ENCODE peak calls at places on chromosomes 13 and 19, in six cellular contexts. U, V, R, M, K and O are unnamed samples.

GRCh38 chr19:19145281-19145999 is 7.2 kb upstream of the TMEM161A start:
- DNase-seq in U (no peak), V (peak), R (no peak), M (no peak), K (no peak), O (no peak)

GRCh38 chr13:90105881-90106496 is 1241.5 kb upstream of the MIR17HG start:
- DNase-seq in U (peak), V (no peak), R (no peak), M (no peak), K (no peak), O (no peak)

GRCh38 chr13:59476376-59476775 is 687.4 kb downstream of the DIAPH3 start:
- DNase-seq in U (no peak), V (no peak), R (no peak), M (no peak), K (no peak), O (no peak)

GRCh38 chr13:50552424-50552966 is 291.0 kb downstream of the DLEU7 start:
- DNase-seq in U (no peak), V (no peak), R (no peak), M (no peak), K (no peak), O (no peak)

GRCh38 chr13:78160793-78161192 is 242.2 kb upstream of the EDNRB start:
- DNase-seq in U (peak), V (no peak), R (no peak), M (no peak), K (no peak), O (no peak)

GRCh38 chr13:46684287-46685001 is 112.5 kb downstream of the ESD start:
- DNase-seq in U (peak), V (no peak), R (no peak), M (no peak), K (no peak), O (no peak)

GRCh38 chr19:53898680-53899341 is 10.3 kb upstream of the CACNG7 start:
- DNase-seq in U (no peak), V (no peak), R (peak), M (peak), K (no peak), O (no peak)

GRCh38 chr19:35996777-35997176 is 1.8 kb downstream of the SDHAF1 start:
- DNase-seq in U (no peak), V (no peak), R (no peak), M (no peak), K (no peak), O (no peak)

GRCh38 chr13:33070713-33071112 is 54.5 kb downstream of the KL start:
- DNase-seq in U (no peak), V (no peak), R (no peak), M (no peak), K (no peak), O (no peak)

GRCh38 chr19:46944918-46945628 is 74.6 kb upstream of the NPAS1 start:
- DNase-seq in U (peak), V (no peak), R (peak), M (no peak), K (peak), O (no peak)

GRCh38 chr13:113309481-113309880 is 12.4 kb downstream of the LAMP1 start:
- DNase-seq in U (no peak), V (no peak), R (no peak), M (no peak), K (no peak), O (no peak)

GRCh38 chr13:83332751-83333150 is 549.5 kb downstream of the SLITRK1 start:
- DNase-seq in U (no peak), V (no peak), R (no peak), M (no peak), K (no peak), O (no peak)

GRCh38 chr13:87656311-87656710 is 14.9 kb upstream of the SLITRK5 start:
- DNase-seq in U (no peak), V (no peak), R (no peak), M (no peak), K (no peak), O (no peak)

GRCh38 chr13:113853518-113854237 is 10.2 kb downstream of the GAS6 start:
- DNase-seq in U (peak), V (peak), R (no peak), M (no peak), K (no peak), O (no peak)

GRCh38 chr13:20064128-20064527 is 96.7 kb downstream of the GJA3 start:
- DNase-seq in U (peak), V (no peak), R (no peak), M (no peak), K (no peak), O (no peak)

GRCh38 chr13:65497265-65497664 is 1732.9 kb downstream of the PCDH9 start:
- DNase-seq in U (no peak), V (no peak), R (no peak), M (peak), K (no peak), O (no peak)

GRCh38 chr19:23822735-23823134 is 64.0 kb upstream of the ZNF681 start:
- DNase-seq in U (no peak), V (no peak), R (no peak), M (no peak), K (no peak), O (peak)

GRCh38 chr19:23817519-23817918 is 58.8 kb upstream of the ZNF681 start:
- DNase-seq in U (peak), V (no peak), R (peak), M (peak), K (peak), O (no peak)
- TF ChIP-seq CTCF in U (peak), V (peak), R (peak), M (peak), K (no peak), O (peak)

DNA sequence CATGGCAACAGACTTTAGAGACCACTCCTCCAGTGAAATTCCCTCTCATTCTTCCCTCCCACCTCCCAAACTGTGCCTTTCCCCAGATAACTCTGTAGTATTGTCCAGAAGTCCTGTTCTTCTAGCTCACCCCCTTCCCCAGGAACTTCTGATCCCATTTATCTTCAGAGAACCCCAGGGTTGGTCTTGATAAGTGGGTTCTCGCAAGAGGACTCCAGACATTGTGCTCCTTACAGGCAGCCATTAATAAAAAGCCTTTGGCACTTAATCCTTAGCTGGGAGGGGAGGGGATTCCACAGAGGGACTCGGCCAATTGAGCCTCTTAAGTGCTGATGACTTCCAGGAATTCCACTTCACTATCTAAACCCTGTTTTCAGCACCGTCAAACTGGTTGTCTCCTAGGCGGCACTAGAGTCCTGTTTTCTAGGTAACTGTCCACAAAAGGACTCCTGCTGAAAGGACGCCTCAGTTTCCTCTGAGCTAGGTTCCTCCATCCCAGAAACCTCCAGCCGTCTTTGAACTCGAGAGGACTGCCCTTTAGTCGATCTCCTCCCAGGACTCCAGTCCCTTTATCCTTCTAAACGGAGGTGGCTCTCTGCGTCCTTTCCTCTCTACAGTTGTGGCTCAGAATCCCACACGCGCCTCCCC is 2.0 kb downstream of the LTBP4 start:
- DNase-seq in U (peak), V (no peak), R (no peak), M (no peak), K (no peak), O (no peak)
- H3K4me3 ChIP-seq in U (peak), V (no peak), R (peak), M (peak), K (no peak), O (peak)

GRCh38 chr19:49645592-49645991 is 3.6 kb downstream of the SCAF1 start:
- DNase-seq in U (no peak), V (no peak), R (no peak), M (no peak), K (no peak), O (no peak)
- TF ChIP-seq CTCF in U (no peak), V (no peak), R (no peak), M (no peak), K (no peak), O (no peak)

DNA sequence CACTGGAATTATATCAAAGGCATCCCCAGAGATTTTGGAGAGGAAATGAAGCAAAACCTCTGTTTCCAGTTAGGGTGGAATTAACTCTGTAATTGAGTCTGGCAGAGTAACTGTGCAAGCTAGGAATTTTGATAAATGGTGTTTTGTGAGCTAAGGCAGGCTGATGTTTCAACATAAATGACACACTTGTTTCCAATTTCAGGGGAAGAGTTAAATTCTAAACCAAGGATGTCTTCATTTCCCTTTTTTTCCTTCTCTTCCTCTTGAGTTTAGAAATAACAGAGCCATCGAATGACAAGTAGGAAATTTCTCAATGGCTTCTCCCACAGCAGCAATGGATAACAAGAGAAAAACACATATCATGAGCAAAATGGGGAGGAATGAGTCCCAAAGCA is 131.2 kb downstream of the IRS2 start:
- DNase-seq in U (peak), V (no peak), R (no peak), M (no peak), K (no peak), O (no peak)
- H3K4me3 ChIP-seq in U (no peak), V (no peak), R (peak), M (no peak), K (no peak), O (no peak)

GRCh38 chr19:42601811-42602443 is 7.2 kb upstream of the CEACAM8 start:
- DNase-seq in U (peak), V (no peak), R (no peak), M (no peak), K (no peak), O (no peak)

GRCh38 chr19:42594617-42595489 is at the start of gene CEACAM8:
- DNase-seq in U (no peak), V (peak), R (no peak), M (no peak), K (no peak), O (no peak)

GRCh38 chr19:42595550-42596172 is 937 bp upstream of the CEACAM8 start:
- DNase-seq in U (no peak), V (peak), R (no peak), M (no peak), K (no peak), O (no peak)

DNA sequence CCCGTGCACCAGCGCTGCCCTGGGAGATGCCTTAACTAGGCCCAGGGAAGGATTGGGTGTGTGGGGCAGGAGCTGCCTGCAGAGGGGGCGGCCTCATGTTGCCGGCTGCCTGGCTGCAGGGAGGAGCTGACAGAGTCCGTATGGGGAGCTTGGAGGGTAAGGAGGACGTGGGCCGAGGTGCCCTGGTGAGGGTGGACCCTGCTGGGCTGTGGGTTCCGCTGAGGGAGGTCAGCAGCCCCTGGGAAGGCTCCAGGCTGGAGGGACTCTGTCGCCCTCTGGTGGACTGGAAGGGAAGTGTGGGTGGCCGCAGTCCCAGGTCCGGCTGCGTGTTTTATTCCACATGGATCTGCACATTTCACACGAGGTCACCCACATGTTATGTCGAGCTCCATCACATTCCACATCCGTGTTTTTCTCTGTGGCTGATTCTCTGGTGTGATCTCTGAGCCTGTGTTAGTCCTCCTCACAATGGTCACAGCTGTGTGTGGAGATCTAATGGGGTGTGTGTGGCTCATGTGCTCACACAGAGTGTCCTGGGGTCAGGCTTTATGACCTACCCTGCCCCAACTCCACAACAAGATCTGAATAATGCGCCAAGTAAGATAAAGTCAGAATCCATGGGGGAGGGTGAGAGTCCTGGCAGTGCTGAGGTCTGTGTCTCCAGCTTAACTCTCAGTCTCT is 1.8 kb upstream of the CEACAM8 start:
- DNase-seq in U (peak), V (peak), R (peak), M (no peak), K (peak), O (no peak)
- TF ChIP-seq CTCF in U (peak), V (peak), R (peak), M (peak), K (peak), O (peak)

GRCh38 chr19:48502720-48503018 is 9.0 kb downstream of the LMTK3 start:
- DNase-seq in U (no peak), V (no peak), R (no peak), M (no peak), K (no peak), O (no peak)
- H3K4me3 ChIP-seq in U (peak), V (no peak), R (no peak), M (peak), K (no peak), O (peak)

GRCh38 chr13:25178070-25178469 is 6.0 kb upstream of the AMER2 start:
- DNase-seq in U (no peak), V (no peak), R (no peak), M (no peak), K (no peak), O (no peak)

GRCh38 chr13:25177012-25177411 is 4.9 kb upstream of the AMER2 start:
- DNase-seq in U (no peak), V (no peak), R (no peak), M (no peak), K (no peak), O (no peak)

GRCh38 chr13:25175431-25175830 is 3.3 kb upstream of the AMER2 start:
- DNase-seq in U (no peak), V (no peak), R (no peak), M (no peak), K (no peak), O (no peak)

GRCh38 chr13:25179011-25179410 is 6.9 kb upstream of the AMER2 start:
- DNase-seq in U (no peak), V (no peak), R (no peak), M (no peak), K (no peak), O (no peak)

DNA sequence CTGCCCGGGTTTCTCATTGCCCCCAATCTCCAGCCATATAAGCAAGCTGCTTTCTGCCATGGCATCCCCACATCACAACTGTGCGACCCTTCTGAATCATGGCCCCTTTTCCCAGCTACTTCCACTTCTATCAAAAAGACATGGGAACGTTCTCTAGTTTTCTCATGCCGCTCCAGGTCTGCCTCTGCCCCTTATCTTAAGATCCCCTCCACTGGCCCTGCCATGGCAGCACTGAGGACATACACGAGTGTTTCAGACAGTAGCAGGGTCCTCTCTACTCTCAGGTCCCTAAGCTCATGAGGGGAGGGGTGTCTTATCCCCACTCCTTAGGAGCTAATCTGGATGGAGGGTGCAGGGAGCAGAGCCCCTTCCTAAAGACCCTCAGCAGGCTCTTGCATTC is 5.5 kb upstream of the AMER2 start:
- DNase-seq in U (no peak), V (no peak), R (no peak), M (no peak), K (no peak), O (no peak)
- TF ChIP-seq CTCF in U (no peak), V (no peak), R (no peak), M (no peak), K (no peak), O (no peak)

DNA sequence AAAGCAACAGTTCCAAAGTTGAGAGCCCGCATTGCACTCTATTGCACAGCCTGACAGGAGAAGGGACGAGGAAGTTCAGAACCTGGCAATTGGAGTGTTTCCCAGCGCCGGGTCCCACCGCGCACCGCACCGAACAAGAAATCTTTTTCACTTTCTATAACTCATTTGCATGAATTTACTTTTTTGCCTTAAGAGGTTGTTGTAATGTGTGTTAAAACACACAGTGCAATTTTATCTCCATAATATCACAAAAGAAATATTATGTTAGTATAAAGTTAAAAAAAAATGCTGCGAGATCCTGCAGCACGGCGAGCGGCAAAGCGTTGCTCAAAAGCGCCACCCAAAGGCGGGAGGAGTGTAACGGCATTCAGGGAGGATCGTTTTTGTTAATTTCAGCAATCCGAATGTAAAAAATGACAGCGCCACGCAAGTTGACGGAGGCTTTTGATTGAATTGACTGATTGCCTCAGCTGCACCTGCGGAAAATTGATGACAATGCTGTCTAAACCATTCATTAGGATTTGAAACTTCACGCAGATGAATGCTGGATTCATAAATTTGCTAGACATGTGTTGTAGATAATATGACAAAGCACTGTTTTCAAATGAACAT is 303.6 kb upstream of the ZNF507 start:
- DNase-seq in U (peak), V (peak), R (peak), M (no peak), K (peak), O (peak)
- H3K4me3 ChIP-seq in U (peak), V (peak), R (peak), M (no peak), K (no peak), O (no peak)

GRCh38 chr13:49099513-49099877 is 120.6 kb upstream of the MLNR start:
- DNase-seq in U (no peak), V (no peak), R (no peak), M (no peak), K (no peak), O (no peak)
- TF ChIP-seq CTCF in U (no peak), V (no peak), R (no peak), M (no peak), K (no peak), O (no peak)

DNA sequence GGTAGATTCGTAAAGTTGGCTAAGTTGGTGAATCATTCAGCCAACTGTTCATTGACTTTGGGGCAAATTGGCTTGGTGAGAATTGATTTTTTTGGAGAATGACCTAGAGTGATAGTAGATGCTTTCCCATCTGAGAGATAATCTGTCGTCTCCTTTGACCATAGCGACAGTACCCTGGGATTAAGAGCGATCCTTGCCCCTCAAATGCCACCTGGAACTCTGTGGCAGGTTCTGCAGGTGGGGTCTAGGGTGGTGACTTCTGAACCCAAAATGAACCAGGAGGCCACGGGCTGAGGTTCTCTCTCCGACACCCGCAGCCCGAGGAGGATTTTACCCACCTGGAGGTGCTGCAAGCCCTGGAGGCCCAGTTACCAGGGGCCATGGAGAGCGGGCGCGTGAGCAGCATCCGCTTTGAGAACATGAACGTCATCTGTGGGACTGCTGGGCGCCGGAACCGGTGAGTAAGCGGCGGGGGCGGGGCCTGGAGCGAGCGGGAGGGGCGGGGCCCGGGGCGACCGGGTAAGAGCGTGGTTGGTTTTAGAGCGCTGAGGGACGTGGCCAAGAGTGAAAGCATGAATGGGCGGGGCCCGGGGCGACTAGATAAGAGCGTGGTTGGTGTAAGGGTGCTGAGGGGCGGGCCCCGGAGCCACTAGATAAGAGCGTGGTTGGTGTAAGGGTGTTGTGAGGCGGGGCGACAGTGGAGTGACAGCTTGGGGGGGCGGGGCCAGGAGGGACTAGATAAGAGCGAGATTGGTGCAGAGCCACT is 8.6 kb downstream of the C19orf81 start:
- DNase-seq in U (peak), V (peak), R (peak), M (peak), K (peak), O (peak)
- H3K4me3 ChIP-seq in U (peak), V (no peak), R (peak), M (peak), K (no peak), O (peak)